ENCODE peak calls at places on chromosomes 3 and 15, in ten cellular contexts. One of them, this sample, is unnamed.

GRCh38 chr3:156602424-156602823 is 47.5 kb upstream of the SSR3 start:
- DNase-seq in NCI-H460: no peak
- DNase-seq in HFFc6: no peak
- DNase-seq in T-helper 9 cell: no peak
- DNase-seq in endodermal cell: no peak
- DNase-seq in NCI-H774: no peak
- DNase-seq in stimulated activated naive B cell treated with anti-CD40 and anti-IgM and Interleukin-4, amounts not matched to agents 10 μg/mL and 1 μg/mL and 100 μg/mL, for 72 hours: no peak
- DNase-seq in mammary epithelial cell: peak
- DNase-seq in activated gamma-delta T cell: no peak
- DNase-seq in NCI-H1092 treated with DMSO at 0.1 percent for 48 hours: no peak
- DNase-seq in this sample: no peak

GRCh38 chr3:180684807-180685206 is 5.5 kb upstream of the CCDC39 start:
- DNase-seq in NCI-H460: no peak
- DNase-seq in HFFc6: no peak
- DNase-seq in T-helper 9 cell: no peak
- DNase-seq in endodermal cell: peak
- DNase-seq in NCI-H774: no peak
- DNase-seq in stimulated activated naive B cell treated with anti-CD40 and anti-IgM and Interleukin-4, amounts not matched to agents 10 μg/mL and 1 μg/mL and 100 μg/mL, for 72 hours: no peak
- DNase-seq in mammary epithelial cell: no peak
- DNase-seq in activated gamma-delta T cell: no peak
- DNase-seq in NCI-H1092 treated with DMSO at 0.1 percent for 48 hours: no peak
- DNase-seq in this sample: no peak

GRCh38 chr3:2940062-2940461 is 170.1 kb downstream of the IL5RA start:
- DNase-seq in NCI-H460: no peak
- DNase-seq in HFFc6: no peak
- DNase-seq in T-helper 9 cell: no peak
- DNase-seq in endodermal cell: no peak
- DNase-seq in NCI-H774: no peak
- DNase-seq in stimulated activated naive B cell treated with anti-CD40 and anti-IgM and Interleukin-4, amounts not matched to agents 10 μg/mL and 1 μg/mL and 100 μg/mL, for 72 hours: no peak
- DNase-seq in mammary epithelial cell: no peak
- DNase-seq in activated gamma-delta T cell: no peak
- DNase-seq in NCI-H1092 treated with DMSO at 0.1 percent for 48 hours: no peak
- DNase-seq in this sample: no peak

GRCh38 chr15:79978694-79979519 is 7.9 kb upstream of the BCL2A1 start:
- DNase-seq in NCI-H460: no peak
- DNase-seq in HFFc6: peak
- DNase-seq in T-helper 9 cell: no peak
- DNase-seq in endodermal cell: no peak
- DNase-seq in NCI-H774: no peak
- DNase-seq in stimulated activated naive B cell treated with anti-CD40 and anti-IgM and Interleukin-4, amounts not matched to agents 10 μg/mL and 1 μg/mL and 100 μg/mL, for 72 hours: peak
- DNase-seq in mammary epithelial cell: peak
- DNase-seq in activated gamma-delta T cell: no peak
- DNase-seq in NCI-H1092 treated with DMSO at 0.1 percent for 48 hours: no peak
- DNase-seq in this sample: peak

GRCh38 chr3:103181175-103181574 is 746.4 kb downstream of the ZPLD1 start:
- DNase-seq in NCI-H460: no peak
- DNase-seq in HFFc6: no peak
- DNase-seq in T-helper 9 cell: no peak
- DNase-seq in endodermal cell: no peak
- DNase-seq in NCI-H774: no peak
- DNase-seq in stimulated activated naive B cell treated with anti-CD40 and anti-IgM and Interleukin-4, amounts not matched to agents 10 μg/mL and 1 μg/mL and 100 μg/mL, for 72 hours: no peak
- DNase-seq in mammary epithelial cell: peak
- DNase-seq in activated gamma-delta T cell: no peak
- DNase-seq in NCI-H1092 treated with DMSO at 0.1 percent for 48 hours: no peak
- DNase-seq in this sample: no peak

GRCh38 chr3:63354160-63354559 is 76.1 kb downstream of the SYNPR start:
- DNase-seq in NCI-H460: no peak
- DNase-seq in HFFc6: no peak
- DNase-seq in T-helper 9 cell: no peak
- DNase-seq in endodermal cell: no peak
- DNase-seq in NCI-H774: no peak
- DNase-seq in stimulated activated naive B cell treated with anti-CD40 and anti-IgM and Interleukin-4, amounts not matched to agents 10 μg/mL and 1 μg/mL and 100 μg/mL, for 72 hours: no peak
- DNase-seq in mammary epithelial cell: no peak
- DNase-seq in activated gamma-delta T cell: no peak
- DNase-seq in NCI-H1092 treated with DMSO at 0.1 percent for 48 hours: no peak
- DNase-seq in this sample: no peak

GRCh38 chr3:138082085-138082991 is 33.1 kb downstream of the DZIP1L start:
- DNase-seq in NCI-H460: no peak
- DNase-seq in HFFc6: peak
- DNase-seq in T-helper 9 cell: no peak
- DNase-seq in endodermal cell: no peak
- DNase-seq in NCI-H774: no peak
- DNase-seq in stimulated activated naive B cell treated with anti-CD40 and anti-IgM and Interleukin-4, amounts not matched to agents 10 μg/mL and 1 μg/mL and 100 μg/mL, for 72 hours: no peak
- DNase-seq in mammary epithelial cell: peak
- DNase-seq in activated gamma-delta T cell: no peak
- DNase-seq in NCI-H1092 treated with DMSO at 0.1 percent for 48 hours: no peak
- DNase-seq in this sample: peak

GRCh38 chr15:40252438-40253178 is 13.7 kb downstream of the PAK6 start:
- DNase-seq in NCI-H460: no peak
- DNase-seq in HFFc6: no peak
- DNase-seq in T-helper 9 cell: no peak
- DNase-seq in endodermal cell: peak
- DNase-seq in NCI-H774: peak
- DNase-seq in stimulated activated naive B cell treated with anti-CD40 and anti-IgM and Interleukin-4, amounts not matched to agents 10 μg/mL and 1 μg/mL and 100 μg/mL, for 72 hours: no peak
- DNase-seq in mammary epithelial cell: no peak
- DNase-seq in activated gamma-delta T cell: no peak
- DNase-seq in NCI-H1092 treated with DMSO at 0.1 percent for 48 hours: peak
- DNase-seq in this sample: no peak

GRCh38 chr3:7328339-7328738 is 467.4 kb downstream of the GRM7 start:
- DNase-seq in NCI-H460: no peak
- DNase-seq in HFFc6: no peak
- DNase-seq in T-helper 9 cell: no peak
- DNase-seq in endodermal cell: no peak
- DNase-seq in NCI-H774: no peak
- DNase-seq in stimulated activated naive B cell treated with anti-CD40 and anti-IgM and Interleukin-4, amounts not matched to agents 10 μg/mL and 1 μg/mL and 100 μg/mL, for 72 hours: no peak
- DNase-seq in mammary epithelial cell: no peak
- DNase-seq in activated gamma-delta T cell: no peak
- DNase-seq in NCI-H1092 treated with DMSO at 0.1 percent for 48 hours: no peak
- DNase-seq in this sample: no peak

GRCh38 chr3:160486459-160486869 is 36.9 kb upstream of the TRIM59 start:
- DNase-seq in NCI-H460: peak
- DNase-seq in HFFc6: peak
- DNase-seq in T-helper 9 cell: no peak
- DNase-seq in endodermal cell: no peak
- DNase-seq in NCI-H774: peak
- DNase-seq in stimulated activated naive B cell treated with anti-CD40 and anti-IgM and Interleukin-4, amounts not matched to agents 10 μg/mL and 1 μg/mL and 100 μg/mL, for 72 hours: no peak
- DNase-seq in mammary epithelial cell: no peak
- DNase-seq in activated gamma-delta T cell: no peak
- DNase-seq in NCI-H1092 treated with DMSO at 0.1 percent for 48 hours: peak
- DNase-seq in this sample: no peak

GRCh38 chr3:171317133-171317532 is 143.1 kb downstream of the TNIK start:
- DNase-seq in NCI-H460: no peak
- DNase-seq in HFFc6: no peak
- DNase-seq in T-helper 9 cell: no peak
- DNase-seq in endodermal cell: no peak
- DNase-seq in NCI-H774: no peak
- DNase-seq in stimulated activated naive B cell treated with anti-CD40 and anti-IgM and Interleukin-4, amounts not matched to agents 10 μg/mL and 1 μg/mL and 100 μg/mL, for 72 hours: no peak
- DNase-seq in mammary epithelial cell: no peak
- DNase-seq in activated gamma-delta T cell: no peak
- DNase-seq in NCI-H1092 treated with DMSO at 0.1 percent for 48 hours: peak
- DNase-seq in this sample: no peak

GRCh38 chr3:13420051-13420816 is at the start of gene NUP210:
- DNase-seq in NCI-H460: no peak
- DNase-seq in HFFc6: no peak
- DNase-seq in T-helper 9 cell: peak
- DNase-seq in endodermal cell: peak
- DNase-seq in NCI-H774: peak
- DNase-seq in stimulated activated naive B cell treated with anti-CD40 and anti-IgM and Interleukin-4, amounts not matched to agents 10 μg/mL and 1 μg/mL and 100 μg/mL, for 72 hours: peak
- DNase-seq in mammary epithelial cell: no peak
- DNase-seq in activated gamma-delta T cell: peak
- DNase-seq in NCI-H1092 treated with DMSO at 0.1 percent for 48 hours: peak
- DNase-seq in this sample: no peak

GRCh38 chr3:100002599-100003350 is 111.5 kb downstream of the FILIP1L start:
- DNase-seq in NCI-H460: peak
- DNase-seq in HFFc6: peak
- DNase-seq in T-helper 9 cell: no peak
- DNase-seq in endodermal cell: no peak
- DNase-seq in NCI-H774: peak
- DNase-seq in stimulated activated naive B cell treated with anti-CD40 and anti-IgM and Interleukin-4, amounts not matched to agents 10 μg/mL and 1 μg/mL and 100 μg/mL, for 72 hours: no peak
- DNase-seq in mammary epithelial cell: peak
- DNase-seq in activated gamma-delta T cell: no peak
- DNase-seq in NCI-H1092 treated with DMSO at 0.1 percent for 48 hours: no peak
- DNase-seq in this sample: no peak

GRCh38 chr15:84840741-84841429 is 23.7 kb downstream of the ALPK3 start:
- DNase-seq in NCI-H460: no peak
- DNase-seq in HFFc6: peak
- DNase-seq in T-helper 9 cell: no peak
- DNase-seq in endodermal cell: no peak
- DNase-seq in NCI-H774: peak
- DNase-seq in stimulated activated naive B cell treated with anti-CD40 and anti-IgM and Interleukin-4, amounts not matched to agents 10 μg/mL and 1 μg/mL and 100 μg/mL, for 72 hours: no peak
- DNase-seq in mammary epithelial cell: peak
- DNase-seq in activated gamma-delta T cell: no peak
- DNase-seq in NCI-H1092 treated with DMSO at 0.1 percent for 48 hours: no peak
- DNase-seq in this sample: no peak

GRCh38 chr3:184558726-184559125 is 2.9 kb upstream of the EPHB3 start:
- DNase-seq in NCI-H460: no peak
- DNase-seq in HFFc6: no peak
- DNase-seq in T-helper 9 cell: no peak
- DNase-seq in endodermal cell: peak
- DNase-seq in NCI-H774: no peak
- DNase-seq in stimulated activated naive B cell treated with anti-CD40 and anti-IgM and Interleukin-4, amounts not matched to agents 10 μg/mL and 1 μg/mL and 100 μg/mL, for 72 hours: no peak
- DNase-seq in mammary epithelial cell: no peak
- DNase-seq in activated gamma-delta T cell: no peak
- DNase-seq in NCI-H1092 treated with DMSO at 0.1 percent for 48 hours: peak
- DNase-seq in this sample: no peak

GRCh38 chr15:26179906-26180305 is 316.8 kb upstream of the ATP10A start:
- DNase-seq in NCI-H460: no peak
- DNase-seq in HFFc6: peak
- DNase-seq in T-helper 9 cell: no peak
- DNase-seq in endodermal cell: peak
- DNase-seq in NCI-H774: peak
- DNase-seq in stimulated activated naive B cell treated with anti-CD40 and anti-IgM and Interleukin-4, amounts not matched to agents 10 μg/mL and 1 μg/mL and 100 μg/mL, for 72 hours: no peak
- DNase-seq in mammary epithelial cell: no peak
- DNase-seq in activated gamma-delta T cell: no peak
- DNase-seq in NCI-H1092 treated with DMSO at 0.1 percent for 48 hours: peak
- DNase-seq in this sample: no peak

GRCh38 chr3:112130638-112130993 is 2.4 kb downstream of the GCSAM start:
- DNase-seq in NCI-H460: no peak
- DNase-seq in HFFc6: no peak
- DNase-seq in T-helper 9 cell: no peak
- DNase-seq in endodermal cell: no peak
- DNase-seq in NCI-H774: no peak
- DNase-seq in stimulated activated naive B cell treated with anti-CD40 and anti-IgM and Interleukin-4, amounts not matched to agents 10 μg/mL and 1 μg/mL and 100 μg/mL, for 72 hours: no peak
- DNase-seq in mammary epithelial cell: no peak
- DNase-seq in activated gamma-delta T cell: no peak
- DNase-seq in NCI-H1092 treated with DMSO at 0.1 percent for 48 hours: no peak
- DNase-seq in this sample: no peak

GRCh38 chr15:83837946-83838571 is 184.1 kb downstream of the ADAMTSL3 start:
- DNase-seq in NCI-H460: peak
- DNase-seq in HFFc6: no peak
- DNase-seq in T-helper 9 cell: no peak
- DNase-seq in endodermal cell: peak
- DNase-seq in NCI-H774: no peak
- DNase-seq in stimulated activated naive B cell treated with anti-CD40 and anti-IgM and Interleukin-4, amounts not matched to agents 10 μg/mL and 1 μg/mL and 100 μg/mL, for 72 hours: no peak
- DNase-seq in mammary epithelial cell: peak
- DNase-seq in activated gamma-delta T cell: no peak
- DNase-seq in NCI-H1092 treated with DMSO at 0.1 percent for 48 hours: no peak
- DNase-seq in this sample: no peak